ENCODE peak calls at places on chromosomes 2 and 18, in five cellular contexts. One of them, this sample, is unnamed.

GRCh38 chr18:27605107-27605834 is 420.2 kb upstream of the CHST9 start:
- DNase-seq in testis: peak
- DNase-seq in GM12878: no peak
- DNase-seq in ovary: peak
- DNase-seq in adrenal gland: peak
- DNase-seq in this sample: peak

GRCh38 chr18:79503406-79503805 is 107.7 kb downstream of the NFATC1 start:
- DNase-seq in GM12878: no peak
- DNase-seq in testis: no peak
- DNase-seq in ovary: peak
- DNase-seq in adrenal gland: no peak
- DNase-seq in this sample: no peak

GRCh38 chr2:192775461-192776262 is 580.9 kb upstream of the TMEFF2 start:
- DNase-seq in ovary: no peak
- DNase-seq in testis: no peak
- DNase-seq in adrenal gland: no peak
- DNase-seq in GM12878: no peak
- DNase-seq in this sample: no peak

GRCh38 chr18:48979944-48980890 is 29.5 kb upstream of the SMAD7 start:
- DNase-seq in ovary: no peak
- DNase-seq in testis: no peak
- DNase-seq in adrenal gland: peak
- DNase-seq in GM12878: no peak
- DNase-seq in this sample: peak

GRCh38 chr2:1598041-1598710 is 146.1 kb downstream of the PXDN start:
- DNase-seq in ovary: no peak
- DNase-seq in adrenal gland: no peak
- DNase-seq in GM12878: no peak
- DNase-seq in testis: no peak
- DNase-seq in this sample: no peak

GRCh38 chr2:3611136-3611535 is 16.2 kb downstream of the COLEC11 start:
- DNase-seq in GM12878: no peak
- DNase-seq in adrenal gland: no peak
- DNase-seq in testis: no peak
- DNase-seq in ovary: peak
- DNase-seq in this sample: no peak

GRCh38 chr2:120520929-120521912 is 175.3 kb downstream of the INHBB start:
- DNase-seq in testis: peak
- DNase-seq in GM12878: no peak
- DNase-seq in ovary: no peak
- DNase-seq in adrenal gland: peak
- DNase-seq in this sample: peak

GRCh38 chr2:108220942-108221541 is 18.7 kb upstream of the SULT1C3 start:
- DNase-seq in ovary: no peak
- DNase-seq in testis: no peak
- DNase-seq in adrenal gland: no peak
- DNase-seq in GM12878: no peak
- DNase-seq in this sample: no peak

GRCh38 chr18:8450898-8451665 is 158.2 kb upstream of the RAB12 start:
- DNase-seq in adrenal gland: no peak
- DNase-seq in GM12878: no peak
- DNase-seq in ovary: no peak
- DNase-seq in testis: no peak
- DNase-seq in this sample: no peak

GRCh38 chr2:12321017-12321641 is 395.6 kb upstream of the TRIB2 start:
- DNase-seq in adrenal gland: peak
- DNase-seq in testis: peak
- DNase-seq in ovary: peak
- DNase-seq in GM12878: no peak
- DNase-seq in this sample: no peak

GRCh38 chr2:215982465-215982875 is 30.9 kb downstream of the MREG start:
- DNase-seq in GM12878: peak
- DNase-seq in ovary: no peak
- DNase-seq in testis: no peak
- DNase-seq in adrenal gland: no peak
- DNase-seq in this sample: no peak

GRCh38 chr18:55479656-55480420 is 108.2 kb downstream of the TCF4 start:
- DNase-seq in ovary: no peak
- DNase-seq in adrenal gland: no peak
- DNase-seq in GM12878: no peak
- DNase-seq in testis: no peak
- DNase-seq in this sample: no peak

GRCh38 chr2:38751847-38752410 is 768 bp upstream of the SRSF7 start:
- DNase-seq in GM12878: no peak
- DNase-seq in testis: no peak
- DNase-seq in ovary: no peak
- DNase-seq in adrenal gland: no peak
- DNase-seq in this sample: no peak

GRCh38 chr2:33215299-33215698 is 261.1 kb upstream of the RASGRP3 start:
- DNase-seq in adrenal gland: no peak
- DNase-seq in GM12878: no peak
- DNase-seq in ovary: peak
- DNase-seq in testis: no peak
- DNase-seq in this sample: no peak

GRCh38 chr2:174784316-174784715 is 20.0 kb upstream of the CHRNA1 start:
- DNase-seq in ovary: no peak
- DNase-seq in adrenal gland: no peak
- DNase-seq in testis: peak
- DNase-seq in GM12878: no peak
- DNase-seq in this sample: no peak

GRCh38 chr2:146850746-146851145 is 994.1 kb upstream of the ACVR2A start:
- DNase-seq in adrenal gland: no peak
- DNase-seq in GM12878: no peak
- DNase-seq in testis: no peak
- DNase-seq in ovary: no peak
- DNase-seq in this sample: no peak

GRCh38 chr18:26471027-26471426 is 77.3 kb downstream of the KCTD1 start:
- DNase-seq in GM12878: no peak
- DNase-seq in ovary: no peak
- DNase-seq in adrenal gland: no peak
- DNase-seq in testis: no peak
- DNase-seq in this sample: no peak

GRCh38 chr18:77407733-77408132 is 158.1 kb downstream of the GALR1 start:
- DNase-seq in ovary: no peak
- DNase-seq in testis: no peak
- DNase-seq in GM12878: no peak
- DNase-seq in adrenal gland: no peak
- DNase-seq in this sample: no peak

GRCh38 chr2:1653137-1653789 is 91.1 kb downstream of the PXDN start:
- DNase-seq in GM12878: no peak
- DNase-seq in ovary: peak
- DNase-seq in testis: peak
- DNase-seq in adrenal gland: no peak
- DNase-seq in this sample: no peak

GRCh38 chr2:240124651-240125030 is 11.5 kb downstream of the COPS9 start:
- DNase-seq in GM12878: no peak
- DNase-seq in ovary: no peak
- DNase-seq in adrenal gland: no peak
- DNase-seq in testis: no peak
- DNase-seq in this sample: no peak

GRCh38 chr18:49980869-49981268 is 167.5 kb upstream of the ACAA2 start:
- DNase-seq in ovary: no peak
- DNase-seq in adrenal gland: no peak
- DNase-seq in testis: no peak
- DNase-seq in GM12878: no peak
- DNase-seq in this sample: no peak

GRCh38 chr2:105406221-105406620 is 7.4 kb upstream of the FHL2 start:
- DNase-seq in ovary: no peak
- DNase-seq in testis: no peak
- DNase-seq in GM12878: no peak
- DNase-seq in adrenal gland: peak
- DNase-seq in this sample: no peak

GRCh38 chr2:239926587-239927234 is 98.4 kb downstream of the NDUFA10 start:
- DNase-seq in adrenal gland: no peak
- DNase-seq in testis: no peak
- DNase-seq in GM12878: no peak
- DNase-seq in ovary: peak
- DNase-seq in this sample: no peak

GRCh38 chr18:59699061-59699460 is 1.8 kb upstream of the CCBE1 start:
- DNase-seq in GM12878: no peak
- DNase-seq in testis: no peak
- DNase-seq in adrenal gland: no peak
- DNase-seq in ovary: no peak
- DNase-seq in this sample: no peak

GRCh38 chr18:813405-814071 is 1.5 kb upstream of the YES1 start:
- DNase-seq in GM12878: no peak
- DNase-seq in adrenal gland: no peak
- DNase-seq in testis: no peak
- DNase-seq in ovary: no peak
- DNase-seq in this sample: peak

GRCh38 chr2:24222946-24223345 is 48.1 kb downstream of the FAM228A start:
- DNase-seq in testis: no peak
- DNase-seq in ovary: no peak
- DNase-seq in adrenal gland: no peak
- DNase-seq in GM12878: no peak
- DNase-seq in this sample: no peak

GRCh38 chr2:238403632-238404405 is 22.9 kb upstream of the ASB1 start:
- DNase-seq in testis: no peak
- DNase-seq in ovary: no peak
- DNase-seq in GM12878: no peak
- DNase-seq in adrenal gland: no peak
- DNase-seq in this sample: no peak

GRCh38 chr18:69916412-69916811 is 31.3 kb downstream of the CD226 start:
- DNase-seq in GM12878: no peak
- DNase-seq in adrenal gland: no peak
- DNase-seq in ovary: no peak
- DNase-seq in testis: no peak
- DNase-seq in this sample: no peak

GRCh38 chr2:105388971-105389381 is 9.9 kb downstream of the FHL2 start:
- DNase-seq in adrenal gland: peak
- DNase-seq in GM12878: no peak
- DNase-seq in testis: no peak
- DNase-seq in ovary: no peak
- DNase-seq in this sample: no peak

GRCh38 chr2:66171530-66171929 is 263.4 kb upstream of the MEIS1 start:
- DNase-seq in adrenal gland: no peak
- DNase-seq in GM12878: no peak
- DNase-seq in testis: peak
- DNase-seq in ovary: no peak
- DNase-seq in this sample: no peak

GRCh38 chr2:48306409-48307284 is 223.3 kb upstream of the STON1 start:
- DNase-seq in testis: no peak
- DNase-seq in GM12878: no peak
- DNase-seq in adrenal gland: no peak
- DNase-seq in ovary: no peak
- DNase-seq in this sample: no peak

GRCh38 chr2:53727921-53728320 is 39.7 kb upstream of the CHAC2 start:
- DNase-seq in adrenal gland: no peak
- DNase-seq in GM12878: no peak
- DNase-seq in ovary: no peak
- DNase-seq in testis: no peak
- DNase-seq in this sample: no peak
- TF ChIP-seq POLR2A in adrenal gland: no peak
- TF ChIP-seq POLR2A in GM12878: no peak
- TF ChIP-seq POLR2A in ovary: no peak
- TF ChIP-seq POLR2A in testis: no peak
- TF ChIP-seq POLR2A in this sample: no peak

DNA sequence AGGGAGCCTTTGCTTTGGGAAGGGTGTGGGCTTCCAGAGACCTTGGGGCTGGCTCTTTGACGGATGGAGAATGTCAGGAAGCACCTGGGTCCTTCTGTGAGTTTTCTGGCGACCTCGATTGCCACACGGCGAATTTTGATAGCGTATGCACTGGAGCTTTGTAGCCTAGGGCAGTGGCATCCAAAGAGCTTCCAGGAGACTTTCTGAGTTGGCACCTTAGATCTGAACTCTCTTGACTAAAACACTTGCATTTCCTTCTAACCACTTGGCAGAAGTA is 7.6 kb downstream of the RNF144A start:
- DNase-seq in adrenal gland: no peak
- DNase-seq in ovary: no peak
- DNase-seq in testis: no peak
- DNase-seq in GM12878: no peak
- DNase-seq in this sample: no peak
- TF ChIP-seq POLR2A in adrenal gland: no peak
- TF ChIP-seq POLR2A in ovary: no peak
- TF ChIP-seq POLR2A in testis: no peak
- TF ChIP-seq POLR2A in GM12878: no peak
- TF ChIP-seq POLR2A in this sample: no peak

GRCh38 chr2:42293019-42293418 is 68.0 kb downstream of the COX7A2L start:
- DNase-seq in GM12878: no peak
- DNase-seq in adrenal gland: no peak
- DNase-seq in ovary: no peak
- DNase-seq in testis: no peak
- DNase-seq in this sample: no peak
- TF ChIP-seq POLR2A in GM12878: no peak
- TF ChIP-seq POLR2A in adrenal gland: no peak
- TF ChIP-seq POLR2A in ovary: no peak
- TF ChIP-seq POLR2A in testis: no peak
- TF ChIP-seq POLR2A in this sample: no peak

DNA sequence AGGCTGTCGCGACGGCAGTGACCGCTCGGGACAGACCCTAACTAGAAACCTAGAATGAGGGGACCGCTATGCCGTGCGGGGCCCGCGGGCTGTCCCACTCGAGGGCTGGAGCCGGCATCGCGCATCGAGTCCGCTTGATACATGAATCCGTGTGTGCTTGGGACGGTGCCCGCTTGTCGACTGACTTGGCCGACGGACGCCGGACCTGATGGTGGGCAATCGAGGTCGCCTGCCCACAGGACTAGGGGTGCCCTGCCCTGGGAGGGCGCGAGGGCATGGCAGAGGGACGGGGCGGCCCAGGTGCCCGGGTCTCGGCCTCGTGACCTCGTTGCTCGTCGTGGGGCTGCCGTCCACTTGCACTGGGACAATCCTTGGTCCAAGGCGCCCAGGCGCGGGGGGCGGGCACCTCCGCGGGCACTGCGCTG is 688 bp upstream of the PTMA start:
- DNase-seq in testis: no peak
- DNase-seq in adrenal gland: no peak
- DNase-seq in GM12878: no peak
- DNase-seq in ovary: no peak
- DNase-seq in this sample: peak
- TF ChIP-seq POLR2A in testis: peak
- TF ChIP-seq POLR2A in adrenal gland: peak
- TF ChIP-seq POLR2A in GM12878: no peak
- TF ChIP-seq POLR2A in ovary: peak
- TF ChIP-seq POLR2A in this sample: no peak